ENCODE peak calls at places on chromosomes 6 and 20, in four cellular contexts. E is uterus, U is PC-9, C is spleen. R is an unnamed sample.

GRCh38 chr6:140047321-140047720 is 672.9 kb upstream of the CITED2 start:
- DNase-seq in U (no peak), C (no peak), E (no peak), R (no peak)

GRCh38 chr6:92577077-92577719 is 842.2 kb downstream of the EPHA7 start:
- DNase-seq in C (no peak), E (no peak), U (no peak), R (no peak)

GRCh38 chr20:19789446-19789845 is 31.4 kb downstream of the RIN2 start:
- DNase-seq in U (no peak), C (no peak), E (no peak), R (no peak)

GRCh38 chr6:34157236-34157830 is 11.4 kb upstream of the GRM4 start:
- DNase-seq in U (no peak), E (no peak), C (peak; percentile 44), R (peak; percentile 39)

GRCh38 chr6:56542367-56543331 is 100.0 kb downstream of the DST start:
- DNase-seq in C (peak; percentile 92), U (peak; percentile 93), E (peak; percentile 95), R (peak; percentile 94)

GRCh38 chr6:169984181-169985120 is 233.0 kb downstream of the ERMARD start:
- DNase-seq in E (no peak), C (peak; percentile 83), U (no peak), R (peak; percentile 86)

GRCh38 chr6:119333707-119334295 is 15.8 kb downstream of the MAN1A1 start:
- DNase-seq in C (no peak), E (no peak), U (no peak), R (no peak)

GRCh38 chr6:52152070-52152423 is 34.1 kb upstream of the IL17A start:
- DNase-seq in C (no peak), E (no peak), U (no peak), R (no peak)

GRCh38 chr6:32369678-32370077 is 2.0 kb downstream of the TSBP1 start:
- DNase-seq in U (no peak), E (no peak), C (no peak), R (no peak)

GRCh38 chr6:39804666-39805065 is 12.5 kb downstream of the DAAM2 start:
- DNase-seq in C (no peak), E (no peak), U (no peak), R (no peak)
- H3K27ac ChIP-seq in C (no peak overlapping the region), E (no peak overlapping the region), U (no peak overlapping the region), R (no peak overlapping the region)

DNA sequence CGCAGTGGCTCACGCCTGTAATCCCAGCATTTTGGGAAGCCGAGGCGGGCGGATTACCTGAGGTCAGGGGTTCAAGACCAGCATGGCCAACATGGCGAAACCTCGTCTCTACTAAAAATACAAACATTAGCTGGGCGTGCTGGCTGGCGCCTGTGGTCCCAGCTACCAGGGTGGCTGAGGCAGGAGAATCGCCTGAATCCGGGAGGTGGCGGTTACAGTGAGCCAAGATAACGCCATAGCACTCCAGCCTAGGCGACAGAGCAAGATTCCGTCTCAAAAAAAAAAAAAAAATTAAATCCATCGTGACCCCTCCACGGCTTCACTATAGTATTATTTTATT is 1.2 kb upstream of the CPNE1 start:
- DNase-seq in C (peak; percentile 75), U (no peak), E (no peak), R (no peak)
- H3K27ac ChIP-seq in C (no peak overlapping the region), U (no peak overlapping the region), E (no peak overlapping the region), R (no peak overlapping the region)

GRCh38 chr6:124947821-124948451 is 14.3 kb upstream of the RNF217 start:
- DNase-seq in U (no peak), C (no peak), E (no peak), R (no peak)
- H3K27ac ChIP-seq in U (no peak overlapping the region), C (no peak overlapping the region), E (no peak overlapping the region), R (no peak overlapping the region)

GRCh38 chr6:1870902-1871301 is 261.2 kb downstream of the FOXC1 start:
- DNase-seq in E (no peak), C (no peak), U (no peak), R (no peak)
- H3K27ac ChIP-seq in E (no peak overlapping the region), C (no peak overlapping the region), U (no peak overlapping the region), R (no peak overlapping the region)

DNA sequence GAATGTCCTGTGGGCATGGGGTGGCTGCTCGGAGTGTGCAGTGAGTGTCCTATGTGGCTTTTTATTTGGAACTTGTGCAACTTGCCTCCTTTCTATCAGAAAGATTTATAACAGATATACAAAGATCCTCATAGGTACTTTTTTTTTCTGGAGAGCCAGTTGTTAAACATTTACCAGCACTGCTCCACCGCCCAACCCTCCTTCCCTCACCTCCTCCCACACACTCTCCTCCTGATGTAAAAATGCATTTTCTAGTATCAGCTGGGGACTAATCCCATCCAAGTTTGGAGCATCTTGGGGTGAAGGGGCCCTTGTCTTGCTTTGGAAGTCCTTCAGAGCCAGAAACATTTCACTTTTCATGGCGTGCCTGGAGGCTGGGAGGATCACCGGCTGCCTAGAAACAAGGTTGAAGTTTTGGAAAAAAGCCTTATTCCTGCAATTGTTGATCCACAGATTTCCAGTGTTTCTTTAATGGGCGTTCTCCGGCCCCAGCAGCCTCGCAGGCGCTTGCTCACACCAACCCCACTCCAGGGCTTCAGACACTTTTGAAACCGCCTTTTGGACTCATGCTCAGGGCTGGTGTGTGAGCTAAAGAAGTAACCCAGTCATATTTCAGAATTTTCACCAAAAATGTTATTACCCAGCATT is 165.1 kb upstream of the AFDN start:
- DNase-seq in U (no peak), C (peak; percentile 41), E (peak; percentile 52), R (no peak)
- H3K27ac ChIP-seq in U (no peak overlapping the region), C (no peak overlapping the region), E (peak overlapping the region; percentile 20), R (no peak overlapping the region)

R was measured in upper lobe of right lung.